ENCODE peak calls at places on chromosomes 13 and 19, in seven cellular contexts. F is WERI-Rb-1, Y is thoracic aorta, H is ascending aorta, B is body of pancreas, I is upper lobe of left lung, L is ovary. R is an unnamed sample.

GRCh38 chr13:51643882-51644281 is 59.6 kb downstream of the WDFY2 start:
- DNase-seq in F (no peak), Y (no peak), H (no peak), B (no peak), I (no peak), L (no peak), R (no peak)

GRCh38 chr19:743168-743687 is 7.7 kb upstream of the MISP start:
- DNase-seq in F (no peak), Y (no peak), H (no peak), B (peak; percentile 16), I (no peak), L (peak; percentile 83), R (no peak)

GRCh38 chr19:55688422-55689218 is 13.6 kb downstream of the EPN1 start:
- DNase-seq in F (peak; percentile 28), Y (no peak), H (no peak), B (no peak), I (peak; percentile 69), L (peak; percentile 76), R (no peak)

GRCh38 chr13:31321457-31321856 is 121.7 kb downstream of the B3GLCT start:
- DNase-seq in F (no peak), Y (no peak), H (no peak), B (no peak), I (no peak), L (no peak), R (no peak)

GRCh38 chr13:72508392-72508791 is 219.0 kb downstream of the MZT1 start:
- DNase-seq in F (no peak), Y (no peak), H (no peak), B (no peak), I (no peak), L (no peak), R (no peak)

GRCh38 chr13:62931901-62932883 is 1516.5 kb upstream of the PCDH20 start:
- DNase-seq in F (no peak), Y (no peak), H (no peak), B (no peak), I (no peak), L (no peak), R (no peak)

GRCh38 chr13:24263652-24264051 is 45.7 kb upstream of the C1QTNF9 start:
- DNase-seq in F (no peak), Y (no peak), H (no peak), B (no peak), I (no peak), L (no peak), R (no peak)

GRCh38 chr19:51090471-51090870 is 7.8 kb upstream of the KLK14 start:
- DNase-seq in F (no peak), Y (no peak), H (no peak), B (no peak), I (no peak), L (no peak), R (no peak)

GRCh38 chr19:7476941-7477494 is 11.8 kb downstream of the PEX11G start:
- DNase-seq in F (no peak), Y (no peak), H (no peak), B (no peak), I (peak; percentile 86), L (no peak), R (no peak)

GRCh38 chr13:50584856-50585580 is 258.5 kb downstream of the DLEU7 start:
- DNase-seq in F (no peak), Y (no peak), H (no peak), B (no peak), I (no peak), L (no peak), R (no peak)

GRCh38 chr13:46010148-46010547 is 42.4 kb downstream of the ZC3H13 start:
- DNase-seq in F (no peak), Y (no peak), H (no peak), B (no peak), I (no peak), L (no peak), R (no peak)

GRCh38 chr19:33386361-33386858 is 12.9 kb downstream of the CEBPG start:
- DNase-seq in F (no peak), Y (no peak), H (no peak), B (no peak), I (peak; percentile 20), L (no peak), R (no peak)

GRCh38 chr19:24055548-24055947 is 31.4 kb upstream of the ZNF254 start:
- DNase-seq in F (no peak), Y (no peak), H (no peak), B (no peak), I (no peak), L (no peak), R (no peak)

GRCh38 chr19:39038098-39038497 is 5.7 kb upstream of the FBXO27 start:
- DNase-seq in F (peak; percentile 80), Y (no peak), H (no peak), B (peak; percentile 79), I (no peak), L (no peak), R (no peak)

GRCh38 chr19:57406516-57407123 is 4.3 kb upstream of the ZNF17 start:
- DNase-seq in F (peak; percentile 80), Y (no peak), H (no peak), B (peak; percentile 52), I (no peak), L (no peak), R (peak; percentile 57)

GRCh38 chr19:29547981-29548380 is 22.2 kb downstream of the VSTM2B start:
- DNase-seq in F (no peak), Y (no peak), H (no peak), B (no peak), I (no peak), L (no peak), R (no peak)

GRCh38 chr13:52838433-52839107 is 9.9 kb downstream of the PCDH8 start:
- DNase-seq in F (no peak), Y (no peak), H (no peak), B (no peak), I (no peak), L (no peak), R (no peak)

GRCh38 chr19:40223135-40223822 is 3.2 kb downstream of the CCNP start:
- DNase-seq in F (no peak), Y (no peak), H (no peak), B (peak; percentile 51), I (peak; percentile 90), L (no peak), R (peak; percentile 35)

GRCh38 chr13:67549331-67549730 is 319.2 kb upstream of the PCDH9 start:
- DNase-seq in F (no peak), Y (no peak), H (no peak), B (no peak), I (no peak), L (no peak), R (no peak)

GRCh38 chr19:543912-544608 is at the start of gene GZMM:
- DNase-seq in F (no peak), Y (no peak), H (no peak), B (no peak), I (peak; percentile 86), L (no peak), R (peak; percentile 74)

GRCh38 chr13:26709461-26709860 is 51.1 kb downstream of the GPR12 start:
- DNase-seq in F (no peak), Y (no peak), H (no peak), B (no peak), I (no peak), L (no peak), R (no peak)

GRCh38 chr13:98978280-98978679 is 416 bp upstream of the DOCK9 start:
- DNase-seq in F (no peak), Y (no peak), H (no peak), B (no peak), I (no peak), L (no peak), R (no peak)

GRCh38 chr19:49129238-49129583 is 9.9 kb downstream of the PPFIA3 start:
- DNase-seq in F (no peak), Y (no peak), H (no peak), B (no peak), I (peak; percentile 83), L (no peak), R (no peak)

GRCh38 chr19:1247747-1248453 is 483 bp upstream of the MIDN start:
- DNase-seq in F (peak; percentile 71), Y (no peak), H (peak; percentile 75), B (peak; percentile 82), I (peak; percentile 94), L (peak; percentile 47), R (peak; percentile 76)

GRCh38 chr13:35891973-35892441 is 239.2 kb downstream of the DCLK1 start:
- DNase-seq in F (no peak), Y (no peak), H (no peak), B (no peak), I (no peak), L (no peak), R (no peak)

GRCh38 chr19:58089846-58090245 is 8.2 kb downstream of the ZSCAN18 start:
- DNase-seq in F (no peak), Y (no peak), H (no peak), B (no peak), I (peak; percentile 62), L (no peak), R (no peak)

GRCh38 chr19:12628040-12629022 is 17.6 kb downstream of the ZNF791 start:
- DNase-seq in F (no peak), Y (no peak), H (no peak), B (no peak), I (no peak), L (no peak), R (no peak)

GRCh38 chr13:34364633-34365032 is 546.7 kb downstream of the RFC3 start:
- DNase-seq in F (no peak), Y (no peak), H (no peak), B (no peak), I (no peak), L (no peak), R (no peak)
- H3K27ac ChIP-seq in F (no peak overlapping the region), Y (no peak overlapping the region), H (no peak overlapping the region), B (no peak overlapping the region), I (no peak overlapping the region), L (no peak overlapping the region), R (no peak overlapping the region)

DNA sequence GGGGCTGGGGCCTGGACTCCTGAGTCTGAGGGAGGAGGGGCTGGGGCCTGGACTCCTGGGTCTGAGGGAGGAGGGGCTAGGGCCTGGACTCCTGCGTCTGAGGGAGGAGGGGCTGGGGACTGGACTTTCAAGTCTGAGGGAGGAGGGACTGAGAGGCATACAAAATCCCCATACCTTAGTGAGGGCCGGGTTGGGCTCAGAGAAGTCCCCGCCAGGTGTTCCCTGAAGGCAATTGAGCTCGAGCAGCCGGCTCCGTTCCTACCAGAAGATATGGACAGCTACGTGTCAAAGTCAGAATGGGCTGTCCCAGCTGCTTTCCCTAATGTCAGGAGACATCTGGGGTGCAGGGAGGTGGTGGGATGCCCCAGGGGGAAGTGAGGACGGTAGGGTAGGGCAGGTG is 9.5 kb downstream of the PHLDB3 start:
- DNase-seq in F (no peak), Y (no peak), H (no peak), B (no peak), I (no peak), L (no peak), R (no peak)
- H3K27me3 ChIP-seq in F (no peaks in the 10 kb centered on the region), Y (no peaks in the 10 kb centered on the region), H (no peaks in the 10 kb centered on the region), B (no peaks in the 10 kb centered on the region), I (no peaks in the 10 kb centered on the region), L (no peaks in the 10 kb centered on the region), R (no peaks in the 10 kb centered on the region)

DNA sequence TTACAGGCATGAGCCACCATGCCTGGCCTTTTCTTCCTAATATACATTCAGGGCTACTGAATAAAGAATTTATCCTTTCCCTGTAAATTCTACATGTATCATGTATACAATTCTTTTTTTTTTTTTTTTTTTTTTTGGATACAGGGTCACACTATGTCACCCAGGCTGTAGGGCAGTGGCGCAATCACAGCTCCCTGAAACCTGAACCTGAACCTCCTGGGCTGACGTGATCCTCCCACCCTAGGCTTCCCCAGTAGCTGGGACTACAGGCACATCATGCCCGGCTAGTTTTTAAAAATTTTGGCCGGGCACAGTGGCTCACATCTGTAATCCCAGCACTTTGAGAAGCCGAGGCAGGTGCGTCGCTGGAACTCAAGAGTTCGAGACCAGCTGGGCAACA is 6.5 kb upstream of the SLC44A2 start:
- DNase-seq in F (no peak), Y (no peak), H (no peak), B (no peak), I (no peak), L (no peak), R (no peak)
- H3K27ac ChIP-seq in F (no peak overlapping the region), Y (no peak overlapping the region), H (peak overlapping the region; percentile 83), B (no peak overlapping the region), I (no peak overlapping the region), L (no peak overlapping the region), R (no peak overlapping the region)

GRCh38 chr19:47899335-47899734 is 13.2 kb upstream of the SULT2A1 start:
- DNase-seq in F (no peak), Y (no peak), H (no peak), B (no peak), I (no peak), L (no peak), R (no peak)
- H3K27me3 ChIP-seq in F (no peaks in the 10 kb centered on the region), Y (no peaks in the 10 kb centered on the region), H (no peaks in the 10 kb centered on the region), B (no peaks in the 10 kb centered on the region), I (no peaks in the 10 kb centered on the region), L (no peaks in the 10 kb centered on the region), R (no peaks in the 10 kb centered on the region)